ENCODE peak calls at places on chromosome 9, in seven cellular contexts. One of them, this sample, is unnamed. For H3K9me3 and H3K27me3, the result is how much of the 10 kb centered on the place peaks cover.

GRCh38 chr9:89740722-89741121 is 135.9 kb downstream of the GADD45G start:
- DNase-seq in left ventricle myocardium inferior: no peak
- DNase-seq in breast epithelium: no peak
- DNase-seq in suprapubic skin: no peak
- DNase-seq in right atrium auricular region: no peak
- DNase-seq in small intestine: peak
- DNase-seq in aorta: no peak
- DNase-seq in this sample: no peak

GRCh38 chr9:76206821-76207220 is 187.4 kb downstream of the RFK start:
- DNase-seq in breast epithelium: no peak
- DNase-seq in aorta: no peak
- DNase-seq in left ventricle myocardium inferior: no peak
- DNase-seq in right atrium auricular region: no peak
- DNase-seq in small intestine: no peak
- DNase-seq in suprapubic skin: no peak
- DNase-seq in this sample: no peak

GRCh38 chr9:121121582-121122087 is 46.9 kb downstream of the CNTRL start:
- DNase-seq in aorta: peak
- DNase-seq in small intestine: peak
- DNase-seq in left ventricle myocardium inferior: peak
- DNase-seq in right atrium auricular region: peak
- DNase-seq in breast epithelium: peak
- DNase-seq in suprapubic skin: peak
- DNase-seq in this sample: peak

GRCh38 chr9:1051286-1052118 is 1.3 kb downstream of the DMRT2 start:
- DNase-seq in right atrium auricular region: no peak
- DNase-seq in left ventricle myocardium inferior: peak
- DNase-seq in small intestine: peak
- DNase-seq in aorta: no peak
- DNase-seq in suprapubic skin: peak
- DNase-seq in breast epithelium: no peak
- DNase-seq in this sample: peak

GRCh38 chr9:100714372-100715099 is 136.7 kb downstream of the CAVIN4 start:
- DNase-seq in aorta: no peak
- DNase-seq in breast epithelium: peak
- DNase-seq in right atrium auricular region: no peak
- DNase-seq in suprapubic skin: no peak
- DNase-seq in left ventricle myocardium inferior: peak
- DNase-seq in small intestine: peak
- DNase-seq in this sample: peak

GRCh38 chr9:14482856-14483255 is 168.9 kb upstream of the NFIB start:
- DNase-seq in aorta: no peak
- DNase-seq in suprapubic skin: no peak
- DNase-seq in breast epithelium: no peak
- DNase-seq in left ventricle myocardium inferior: no peak
- DNase-seq in right atrium auricular region: no peak
- DNase-seq in small intestine: no peak
- DNase-seq in this sample: no peak

GRCh38 chr9:33132249-33132772 is 34.8 kb downstream of the B4GALT1 start:
- DNase-seq in small intestine: no peak
- DNase-seq in suprapubic skin: peak
- DNase-seq in aorta: no peak
- DNase-seq in left ventricle myocardium inferior: no peak
- DNase-seq in breast epithelium: no peak
- DNase-seq in right atrium auricular region: no peak
- DNase-seq in this sample: peak

GRCh38 chr9:86322973-86323644 is 31.1 kb downstream of the TUT7 start:
- DNase-seq in breast epithelium: no peak
- DNase-seq in left ventricle myocardium inferior: no peak
- DNase-seq in suprapubic skin: no peak
- DNase-seq in small intestine: no peak
- DNase-seq in aorta: no peak
- DNase-seq in right atrium auricular region: no peak
- DNase-seq in this sample: peak

GRCh38 chr9:121650220-121651013 is 1.0 kb upstream of the DAB2IP start:
- DNase-seq in right atrium auricular region: no peak
- DNase-seq in small intestine: peak
- DNase-seq in left ventricle myocardium inferior: peak
- DNase-seq in aorta: peak
- DNase-seq in breast epithelium: no peak
- DNase-seq in suprapubic skin: no peak
- DNase-seq in this sample: peak

GRCh38 chr9:78676009-78676408 is 379.1 kb downstream of the PSAT1 start:
- DNase-seq in right atrium auricular region: no peak
- DNase-seq in suprapubic skin: no peak
- DNase-seq in small intestine: no peak
- DNase-seq in aorta: no peak
- DNase-seq in left ventricle myocardium inferior: no peak
- DNase-seq in breast epithelium: no peak
- DNase-seq in this sample: no peak

DNA sequence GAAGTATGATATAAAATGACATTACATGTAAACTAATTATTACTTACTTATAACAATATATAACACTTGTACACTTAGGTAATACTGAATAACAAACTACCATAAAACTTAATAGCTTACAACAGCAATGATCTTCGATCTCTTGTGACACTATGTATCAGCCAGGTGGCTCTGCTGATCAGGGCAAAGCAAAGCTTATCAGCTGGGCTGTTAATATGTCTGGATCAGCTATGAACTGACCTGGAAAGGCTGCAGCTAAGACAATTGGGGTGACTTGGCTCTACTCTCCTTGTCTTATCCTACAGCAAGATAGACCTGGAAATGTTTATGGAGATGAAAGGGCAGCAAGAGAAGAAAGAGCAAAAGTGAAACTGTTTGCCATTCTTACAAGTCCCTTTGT is 511.3 kb downstream of the TLR4 start:
- DNase-seq in suprapubic skin: no peak
- DNase-seq in breast epithelium: no peak
- DNase-seq in left ventricle myocardium inferior: no peak
- DNase-seq in small intestine: peak
- DNase-seq in aorta: no peak
- DNase-seq in right atrium auricular region: no peak
- DNase-seq in this sample: no peak
- H3K9me3 ChIP-seq in suprapubic skin: under half
- H3K9me3 ChIP-seq in breast epithelium: under half
- H3K9me3 ChIP-seq in left ventricle myocardium inferior: under half
- H3K9me3 ChIP-seq in small intestine: under half
- H3K9me3 ChIP-seq in aorta: under half
- H3K9me3 ChIP-seq in right atrium auricular region: under half
- H3K9me3 ChIP-seq in this sample: under half

GRCh38 chr9:130938652-130939404 is at the start of gene FIBCD1:
- DNase-seq in small intestine: peak
- DNase-seq in right atrium auricular region: no peak
- DNase-seq in suprapubic skin: no peak
- DNase-seq in breast epithelium: no peak
- DNase-seq in left ventricle myocardium inferior: no peak
- DNase-seq in aorta: no peak
- DNase-seq in this sample: peak

GRCh38 chr9:130938184-130938651 is 829 bp downstream of the FIBCD1 start:
- DNase-seq in left ventricle myocardium inferior: no peak
- DNase-seq in small intestine: no peak
- DNase-seq in breast epithelium: no peak
- DNase-seq in suprapubic skin: no peak
- DNase-seq in right atrium auricular region: no peak
- DNase-seq in aorta: no peak
- DNase-seq in this sample: no peak

GRCh38 chr9:130936285-130937117 is 2.5 kb downstream of the FIBCD1 start:
- DNase-seq in aorta: no peak
- DNase-seq in left ventricle myocardium inferior: no peak
- DNase-seq in breast epithelium: no peak
- DNase-seq in small intestine: no peak
- DNase-seq in right atrium auricular region: no peak
- DNase-seq in suprapubic skin: no peak
- DNase-seq in this sample: peak

GRCh38 chr9:130935660-130936271 is 3.3 kb downstream of the FIBCD1 start:
- DNase-seq in left ventricle myocardium inferior: no peak
- DNase-seq in breast epithelium: no peak
- DNase-seq in right atrium auricular region: no peak
- DNase-seq in suprapubic skin: no peak
- DNase-seq in small intestine: no peak
- DNase-seq in aorta: no peak
- DNase-seq in this sample: no peak

GRCh38 chr9:130937146-130938076 is 1.6 kb downstream of the FIBCD1 start:
- DNase-seq in left ventricle myocardium inferior: no peak
- DNase-seq in right atrium auricular region: no peak
- DNase-seq in aorta: no peak
- DNase-seq in suprapubic skin: no peak
- DNase-seq in small intestine: no peak
- DNase-seq in breast epithelium: no peak
- DNase-seq in this sample: no peak
- H3K4me3 ChIP-seq in left ventricle myocardium inferior: peak
- H3K4me3 ChIP-seq in right atrium auricular region: no peak
- H3K4me3 ChIP-seq in aorta: no peak
- H3K4me3 ChIP-seq in suprapubic skin: no peak
- H3K4me3 ChIP-seq in small intestine: no peak
- H3K4me3 ChIP-seq in breast epithelium: no peak
- H3K4me3 ChIP-seq in this sample: no peak

DNA sequence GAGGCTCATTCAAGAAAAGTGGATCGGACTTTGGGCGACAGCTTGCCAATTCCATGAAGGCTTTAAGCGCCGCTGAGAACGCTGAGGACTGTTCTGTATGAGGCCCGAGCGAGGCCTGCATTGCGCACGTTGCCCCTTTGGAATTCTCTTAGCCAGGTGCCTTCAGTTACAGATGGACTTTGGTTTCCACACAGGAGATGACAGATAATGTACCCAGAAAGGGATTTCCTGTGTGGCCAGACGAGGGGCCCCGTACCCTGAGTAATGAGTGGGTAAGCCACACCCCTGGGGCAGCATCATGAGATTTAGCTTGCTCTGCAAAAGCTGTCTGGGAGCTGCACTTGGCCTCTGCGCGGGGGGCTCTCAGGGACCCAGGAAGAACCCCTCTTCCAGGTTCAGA is 179.9 kb downstream of the OLFM1 start:
- DNase-seq in suprapubic skin: no peak
- DNase-seq in small intestine: peak
- DNase-seq in left ventricle myocardium inferior: no peak
- DNase-seq in right atrium auricular region: no peak
- DNase-seq in breast epithelium: no peak
- DNase-seq in aorta: no peak
- DNase-seq in this sample: no peak
- H3K27me3 ChIP-seq in suprapubic skin: half or more
- H3K27me3 ChIP-seq in small intestine: under half
- H3K27me3 ChIP-seq in left ventricle myocardium inferior: half or more
- H3K27me3 ChIP-seq in right atrium auricular region: under half
- H3K27me3 ChIP-seq in breast epithelium: half or more
- H3K27me3 ChIP-seq in aorta: under half
- H3K27me3 ChIP-seq in this sample: under half

DNA sequence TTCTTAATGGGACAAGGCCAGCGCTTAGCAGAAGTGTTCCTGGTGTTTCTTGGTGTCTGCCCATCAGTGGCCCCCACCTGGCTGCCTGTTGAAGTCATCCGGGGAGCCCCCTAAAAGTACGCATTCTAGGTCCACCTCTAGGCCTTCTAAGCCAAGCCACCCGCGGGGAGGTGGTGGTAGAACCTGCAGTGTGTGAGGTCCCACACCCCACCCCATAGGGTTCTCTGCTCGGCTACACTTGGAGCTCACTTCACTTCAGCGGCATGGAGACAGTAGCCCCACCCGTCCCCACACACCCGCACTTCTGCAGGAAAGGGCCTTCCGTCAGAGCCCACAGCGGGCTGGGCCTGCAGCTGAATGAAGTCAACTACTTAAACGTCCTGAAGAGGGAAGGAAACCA is 29.6 kb upstream of the FCN2 start:
- DNase-seq in aorta: peak
- DNase-seq in small intestine: no peak
- DNase-seq in right atrium auricular region: no peak
- DNase-seq in breast epithelium: no peak
- DNase-seq in suprapubic skin: no peak
- DNase-seq in left ventricle myocardium inferior: no peak
- DNase-seq in this sample: no peak
- H3K9me3 ChIP-seq in aorta: under half
- H3K9me3 ChIP-seq in small intestine: under half
- H3K9me3 ChIP-seq in right atrium auricular region: under half
- H3K9me3 ChIP-seq in breast epithelium: under half
- H3K9me3 ChIP-seq in suprapubic skin: under half
- H3K9me3 ChIP-seq in left ventricle myocardium inferior: under half
- H3K9me3 ChIP-seq in this sample: under half